ENCODE peak calls at places on chromosomes 7 and 10, in ten cellular contexts. T, V, M, I, N, B, Z, Y, S and U are unnamed samples. For H3K36me3, the result is how much of the 10 kb centered on the place peaks cover.

GRCh38 chr10:132500781-132501415 is 36.7 kb upstream of the INPP5A start:
- DNase-seq in N (no peak), I (no peak), T (no peak), Y (no peak), S (no peak), B (no peak), V (no peak), M (no peak), Z (no peak), U (no peak)

GRCh38 chr10:72084094-72084459 is 4.3 kb downstream of the SPOCK2 start:
- DNase-seq in I (peak), M (peak), N (no peak), Z (no peak), V (no peak), S (no peak), Y (no peak), T (no peak), B (no peak), U (peak)

GRCh38 chr7:108004220-108005142 is 1.5 kb upstream of the LAMB1 start:
- DNase-seq in M (peak), N (no peak), Y (peak), T (peak), S (no peak), I (no peak), V (no peak), B (no peak), Z (peak), U (no peak)

GRCh38 chr7:128458956-128459355 is 3.3 kb downstream of the HILPDA start:
- DNase-seq in M (no peak), V (no peak), Y (no peak), T (no peak), Z (no peak), B (no peak), S (no peak), I (no peak), N (no peak), U (no peak)

GRCh38 chr7:27131390-27131819 is 848 bp upstream of the HOXA4 start:
- DNase-seq in Y (no peak), B (no peak), I (no peak), Z (no peak), V (no peak), S (no peak), T (no peak), N (no peak), M (no peak), U (no peak)

GRCh38 chr10:53256623-53257022 is 484.0 kb upstream of the MBL2 start:
- DNase-seq in Y (no peak), Z (no peak), B (no peak), V (no peak), I (no peak), T (no peak), N (no peak), S (no peak), M (no peak), U (no peak)

GRCh38 chr7:117092801-117093200 is 139.5 kb downstream of the ST7 start:
- DNase-seq in B (no peak), T (peak), M (no peak), Y (no peak), V (no peak), S (no peak), I (no peak), N (no peak), Z (no peak), U (no peak)

GRCh38 chr10:118730699-118731456 is 23.9 kb downstream of the CACUL1 start:
- DNase-seq in M (no peak), N (no peak), Y (peak), V (no peak), S (no peak), B (no peak), I (no peak), Z (no peak), T (no peak), U (no peak)

GRCh38 chr10:61662794-61663259 is at the start of gene CABCOCO1:
- DNase-seq in V (no peak), I (peak), N (peak), T (peak), Y (peak), Z (peak), S (peak), B (no peak), M (peak), U (peak)

GRCh38 chr7:134865001-134865845 is 85.8 kb downstream of the CALD1 start:
- DNase-seq in Y (no peak), B (no peak), T (peak), I (no peak), N (no peak), Z (peak), S (no peak), M (no peak), V (no peak), U (no peak)

GRCh38 chr7:73704640-73705550 is 14.6 kb downstream of the STX1A start:
- DNase-seq in M (no peak), N (peak), Y (no peak), S (peak), B (no peak), Z (no peak), V (no peak), T (peak), I (no peak), U (no peak)

GRCh38 chr7:8133955-8134733 is 127.8 kb downstream of the ICA1 start:
- DNase-seq in I (no peak), M (no peak), N (no peak), Y (no peak), T (no peak), V (peak), Z (no peak), B (no peak), S (no peak), U (no peak)

GRCh38 chr10:49552277-49552676 is 13.4 kb upstream of the ERCC6 start:
- DNase-seq in Y (no peak), S (no peak), V (no peak), N (no peak), B (no peak), M (no peak), Z (no peak), I (no peak), T (peak), U (no peak)

GRCh38 chr10:78721231-78721630 is 347.5 kb upstream of the ZMIZ1 start:
- DNase-seq in Y (no peak), V (no peak), T (peak), M (no peak), B (no peak), S (no peak), N (no peak), I (no peak), Z (no peak), U (no peak)

GRCh38 chr7:140059288-140060242 is 3.2 kb downstream of the PARP12 start:
- DNase-seq in N (no peak), I (peak), Y (peak), V (no peak), S (peak), B (no peak), Z (no peak), T (peak), M (peak), U (peak)

GRCh38 chr7:30169585-30169978 is 34.8 kb downstream of the MTURN start:
- DNase-seq in V (no peak), I (no peak), S (no peak), T (no peak), Y (no peak), B (no peak), Z (no peak), M (no peak), N (no peak), U (no peak)

GRCh38 chr10:17075510-17075909 is 54.1 kb downstream of the CUBN start:
- DNase-seq in Z (no peak), T (peak), V (no peak), N (no peak), B (no peak), S (no peak), I (peak), M (no peak), Y (no peak), U (peak)

GRCh38 chr7:71132521-71133231 is 732 bp downstream of the GALNT17 start:
- DNase-seq in S (no peak), B (no peak), Z (peak), I (no peak), V (no peak), T (no peak), Y (no peak), N (no peak), M (no peak), U (no peak)

GRCh38 chr7:114422478-114423217 is 8.0 kb downstream of the FOXP2 start:
- DNase-seq in Z (peak), I (no peak), N (no peak), S (no peak), B (no peak), V (no peak), M (no peak), T (no peak), Y (no peak), U (no peak)

GRCh38 chr7:127792528-127793342 is 140.7 kb downstream of the SND1 start:
- DNase-seq in I (no peak), M (peak), V (peak), T (no peak), Y (peak), N (no peak), S (no peak), B (no peak), Z (peak), U (no peak)

GRCh38 chr7:6032167-6032566 is 991 bp downstream of the ANKRD61 start:
- DNase-seq in V (no peak), S (no peak), M (no peak), I (no peak), N (no peak), Y (no peak), B (no peak), Z (no peak), T (no peak), U (no peak)

GRCh38 chr7:96658011-96658391 is 51.6 kb downstream of the SEM1 start:
- DNase-seq in B (no peak), V (no peak), Y (no peak), M (no peak), T (no peak), I (no peak), S (no peak), Z (no peak), N (no peak), U (no peak)

GRCh38 chr10:116721048-116721897 is 21.1 kb downstream of the HSPA12A start:
- DNase-seq in S (no peak), B (no peak), I (no peak), Y (no peak), Z (no peak), N (no peak), V (no peak), T (no peak), M (no peak), U (peak)

GRCh38 chr7:70734436-70734835 is 397.5 kb upstream of the GALNT17 start:
- DNase-seq in S (no peak), V (no peak), T (no peak), M (no peak), I (no peak), Z (no peak), N (no peak), Y (no peak), B (no peak), U (no peak)

GRCh38 chr7:129222064-129222463 is 2.8 kb upstream of the AHCYL2 start:
- DNase-seq in B (no peak), S (no peak), M (no peak), N (no peak), Y (no peak), V (peak), T (no peak), I (no peak), Z (no peak), U (no peak)

GRCh38 chr7:123682690-123683089 is 27.0 kb downstream of the LMOD2 start:
- DNase-seq in M (no peak), B (no peak), N (no peak), I (no peak), S (no peak), V (peak), Z (peak), Y (peak), T (peak), U (no peak)

DNA sequence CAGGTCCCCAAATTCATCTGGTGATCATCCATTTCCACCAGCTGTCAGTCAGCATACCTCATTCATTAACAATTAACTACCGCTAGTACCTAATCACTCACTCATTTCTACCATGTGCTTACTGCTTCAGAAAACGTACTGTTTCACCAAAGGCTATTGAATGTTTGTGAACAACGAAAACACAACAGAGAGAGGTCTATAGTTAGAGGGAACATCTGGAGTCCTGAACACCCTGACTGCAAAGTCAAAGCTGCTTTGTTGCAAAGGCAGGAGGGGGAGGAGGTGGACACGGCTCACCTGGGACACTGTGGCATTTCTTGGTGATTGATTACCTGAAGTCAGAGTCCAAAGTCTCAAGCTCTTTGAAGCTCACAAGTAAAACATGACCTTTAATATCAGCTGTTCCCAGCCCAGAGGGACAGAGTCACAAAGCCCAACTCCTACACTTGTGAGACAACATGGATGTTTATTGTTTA is 342.3 kb upstream of the ADARB2 start:
- DNase-seq in Z (no peak), N (no peak), T (no peak), M (no peak), I (no peak), Y (no peak), V (no peak), B (no peak), S (no peak), U (no peak)
- H3K36me3 ChIP-seq in Z (under half), N (under half), T (under half), M (under half), I (under half), Y (under half), V (under half), B (under half), S (under half), U (under half)

DNA sequence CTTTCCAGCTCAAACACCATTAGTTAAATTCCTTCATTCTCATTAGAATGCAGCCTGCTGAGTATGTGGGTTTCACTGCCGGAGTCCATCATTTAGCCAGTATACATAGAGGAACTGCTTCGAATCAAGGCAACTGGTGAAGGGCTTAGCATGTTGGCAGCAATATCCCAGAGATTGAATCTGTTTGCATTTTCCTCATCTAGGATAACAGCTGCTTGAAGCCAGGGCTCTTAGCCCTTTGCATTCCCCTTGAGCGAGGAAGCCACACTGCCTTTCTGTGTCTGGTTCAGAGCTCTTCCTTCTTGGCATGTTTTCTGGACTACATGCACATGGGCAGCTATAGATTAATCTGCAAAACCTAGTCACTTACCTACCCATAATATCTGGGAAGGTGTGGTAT is 14.6 kb downstream of the NODAL start:
- DNase-seq in M (no peak), V (no peak), Z (no peak), S (no peak), N (no peak), T (no peak), B (no peak), I (no peak), Y (no peak), U (no peak)
- H3K27ac ChIP-seq in M (no peak), V (no peak), Z (no peak), S (no peak), N (no peak), T (no peak), B (no peak), I (no peak), Y (no peak), U (no peak)

GRCh38 chr10:12971001-12971788 is 30.3 kb downstream of the CCDC3 start:
- DNase-seq in Y (no peak), I (no peak), V (no peak), M (no peak), T (no peak), Z (no peak), N (no peak), B (no peak), S (no peak), U (peak)

GRCh38 chr10:12966067-12966466 is 35.4 kb downstream of the CCDC3 start:
- DNase-seq in Z (no peak), S (no peak), N (no peak), V (no peak), T (no peak), B (no peak), M (no peak), Y (no peak), I (no peak), U (no peak)

GRCh38 chr10:12973149-12973718 is 28.3 kb downstream of the CCDC3 start:
- DNase-seq in B (no peak), S (no peak), M (no peak), V (no peak), Y (no peak), T (no peak), I (no peak), Z (peak), N (no peak), U (no peak)

GRCh38 chr10:12972146-12972545 is 29.4 kb downstream of the CCDC3 start:
- DNase-seq in M (no peak), Z (no peak), N (no peak), Y (no peak), T (no peak), S (no peak), I (no peak), B (no peak), V (no peak), U (no peak)

DNA sequence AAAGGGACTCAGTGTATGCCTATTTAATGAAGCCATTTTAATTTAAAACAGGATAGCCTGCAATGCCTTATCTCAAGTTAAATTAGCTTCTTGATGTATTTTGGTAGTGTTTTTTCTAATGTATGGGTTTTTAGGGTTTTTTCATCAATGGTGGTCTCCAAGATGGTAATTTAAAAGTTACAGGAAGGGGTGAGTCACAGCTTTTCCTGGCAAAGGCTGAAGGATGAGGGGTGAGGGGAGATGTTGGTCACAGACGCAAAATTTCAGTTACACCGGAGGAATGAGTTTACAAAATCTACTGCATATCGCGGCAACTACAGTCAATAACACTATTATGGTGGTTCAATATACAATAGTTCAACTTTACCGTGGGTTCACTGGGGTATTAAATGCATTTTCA is 31.6 kb downstream of the CCDC3 start:
- DNase-seq in M (no peak), V (no peak), Z (no peak), Y (no peak), I (no peak), B (no peak), S (no peak), N (no peak), T (no peak), U (no peak)
- TF ChIP-seq CTCF in M (no peak), V (no peak), Z (no peak), Y (no peak), I (no peak), B (no peak), S (no peak), N (no peak), T (no peak), U (no peak)

DNA sequence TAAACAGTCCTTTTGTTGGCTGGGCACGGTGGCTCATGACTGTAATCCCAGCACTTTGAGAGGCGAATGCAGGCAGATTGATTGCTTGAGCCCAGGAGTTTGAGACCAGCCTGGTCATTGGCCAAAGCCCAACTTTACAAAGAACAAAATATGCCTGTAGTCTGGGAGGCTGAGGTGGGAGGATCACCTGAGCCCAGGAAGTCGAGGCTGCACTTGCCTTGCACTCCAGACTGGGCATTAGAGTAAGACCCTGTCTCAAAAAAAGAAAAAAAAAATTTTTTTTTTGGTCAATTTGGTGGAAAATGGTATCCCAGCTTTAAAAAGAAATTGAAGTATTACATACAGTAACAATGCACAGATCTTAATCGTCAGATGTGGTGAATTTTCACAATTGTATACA is 4.8 kb downstream of the GLRX3 start:
- DNase-seq in Z (no peak), S (no peak), B (no peak), N (no peak), Y (no peak), V (no peak), M (no peak), T (no peak), I (no peak), U (no peak)
- H3K36me3 ChIP-seq in Z (under half), S (under half), B (under half), N (under half), Y (under half), V (under half), M (under half), T (under half), I (under half), U (under half)

GRCh38 chr10:24215193-24215592 is 6.3 kb downstream of the KIAA1217 start:
- DNase-seq in V (no peak), I (no peak), Z (no peak), Y (peak), S (no peak), M (peak), N (no peak), B (no peak), T (no peak), U (no peak)
- H3K27ac ChIP-seq in V (no peak), I (no peak), Z (peak), Y (peak), S (peak), M (peak), N (peak), B (peak), T (no peak), U (no peak)

GRCh38 chr10:3477683-3478082 is 305.1 kb upstream of the PITRM1 start:
- DNase-seq in B (no peak), S (no peak), T (peak), Y (no peak), N (no peak), V (no peak), I (no peak), Z (no peak), M (peak), U (no peak)
- TF ChIP-seq CTCF in B (no peak), S (no peak), T (no peak), Y (no peak), N (no peak), V (no peak), I (no peak), Z (no peak), M (no peak), U (no peak)